ENCODE peak calls at places on chromosome 21, in six cellular contexts. One of them, this sample, is unnamed.

GRCh38 chr21:17829472-17829871 is 10.3 kb upstream of the C21orf91 start:
- DNase-seq in SK-N-MC: no peak
- DNase-seq in K562: no peak
- DNase-seq in HCT116: no peak
- DNase-seq in GM12878: no peak
- DNase-seq in HepG2: no peak
- DNase-seq in this sample: no peak

GRCh38 chr21:36584980-36585940 is 105.3 kb upstream of the CLDN14 start:
- DNase-seq in HCT116: no peak
- DNase-seq in HepG2: no peak
- DNase-seq in SK-N-MC: peak
- DNase-seq in GM12878: no peak
- DNase-seq in K562: no peak
- DNase-seq in this sample: no peak

GRCh38 chr21:16535100-16535418 is 805.3 kb downstream of the USP25 start:
- DNase-seq in GM12878: no peak
- DNase-seq in K562: no peak
- DNase-seq in HepG2: no peak
- DNase-seq in HCT116: no peak
- DNase-seq in SK-N-MC: no peak
- DNase-seq in this sample: peak

GRCh38 chr21:29610960-29611359 is 312.2 kb downstream of the BACH1 start:
- DNase-seq in HepG2: no peak
- DNase-seq in K562: no peak
- DNase-seq in HCT116: no peak
- DNase-seq in SK-N-MC: no peak
- DNase-seq in GM12878: no peak
- DNase-seq in this sample: no peak

GRCh38 chr21:39867198-39867650 is at the start of gene PCP4:
- DNase-seq in K562: peak
- DNase-seq in HepG2: peak
- DNase-seq in GM12878: no peak
- DNase-seq in HCT116: peak
- DNase-seq in SK-N-MC: peak
- DNase-seq in this sample: no peak

GRCh38 chr21:16377120-16377658 is 647.4 kb downstream of the USP25 start:
- DNase-seq in SK-N-MC: no peak
- DNase-seq in GM12878: no peak
- DNase-seq in K562: no peak
- DNase-seq in HCT116: no peak
- DNase-seq in HepG2: no peak
- DNase-seq in this sample: no peak

GRCh38 chr21:21806711-21807597 is 808.7 kb downstream of the NCAM2 start:
- DNase-seq in HCT116: no peak
- DNase-seq in SK-N-MC: no peak
- DNase-seq in K562: no peak
- DNase-seq in HepG2: no peak
- DNase-seq in GM12878: no peak
- DNase-seq in this sample: no peak

GRCh38 chr21:43603230-43603626 is 56.1 kb downstream of the HSF2BP start:
- DNase-seq in K562: no peak
- DNase-seq in HepG2: no peak
- DNase-seq in HCT116: no peak
- DNase-seq in SK-N-MC: no peak
- DNase-seq in GM12878: no peak
- DNase-seq in this sample: no peak

GRCh38 chr21:36504067-36505058 is 24.4 kb upstream of the CLDN14 start:
- DNase-seq in HCT116: peak
- DNase-seq in K562: peak
- DNase-seq in SK-N-MC: no peak
- DNase-seq in HepG2: peak
- DNase-seq in GM12878: no peak
- DNase-seq in this sample: peak

GRCh38 chr21:39033878-39034589 is 149.2 kb downstream of the PSMG1 start:
- DNase-seq in HepG2: peak
- DNase-seq in GM12878: no peak
- DNase-seq in HCT116: no peak
- DNase-seq in SK-N-MC: no peak
- DNase-seq in K562: no peak
- DNase-seq in this sample: peak

GRCh38 chr21:16194851-16195251 is 465.1 kb downstream of the USP25 start:
- DNase-seq in SK-N-MC: no peak
- DNase-seq in HepG2: peak
- DNase-seq in K562: no peak
- DNase-seq in GM12878: no peak
- DNase-seq in HCT116: no peak
- DNase-seq in this sample: peak

GRCh38 chr21:38979271-38980196 is 173.8 kb downstream of the ETS2 start:
- DNase-seq in K562: no peak
- DNase-seq in HCT116: no peak
- DNase-seq in GM12878: no peak
- DNase-seq in HepG2: no peak
- DNase-seq in SK-N-MC: no peak
- DNase-seq in this sample: no peak

GRCh38 chr21:39325458-39325857 is 12.0 kb upstream of the BRWD1 start:
- DNase-seq in HepG2: no peak
- DNase-seq in SK-N-MC: no peak
- DNase-seq in HCT116: no peak
- DNase-seq in K562: no peak
- DNase-seq in GM12878: no peak
- DNase-seq in this sample: no peak

GRCh38 chr21:15559612-15560011 is 170.2 kb upstream of the USP25 start:
- DNase-seq in GM12878: no peak
- DNase-seq in K562: no peak
- DNase-seq in HepG2: no peak
- DNase-seq in HCT116: no peak
- DNase-seq in SK-N-MC: no peak
- DNase-seq in this sample: no peak

GRCh38 chr21:39715804-39716397 is 29.1 kb upstream of the IGSF5 start:
- DNase-seq in K562: peak
- DNase-seq in HCT116: peak
- DNase-seq in HepG2: peak
- DNase-seq in GM12878: no peak
- DNase-seq in SK-N-MC: no peak
- DNase-seq in this sample: peak

GRCh38 chr21:38985423-38986378 is 180.0 kb downstream of the ETS2 start:
- DNase-seq in HepG2: no peak
- DNase-seq in K562: peak
- DNase-seq in HCT116: no peak
- DNase-seq in GM12878: peak
- DNase-seq in SK-N-MC: no peak
- DNase-seq in this sample: no peak

GRCh38 chr21:14384453-14384852 is 1.5 kb upstream of the HSPA13 start:
- DNase-seq in HCT116: no peak
- DNase-seq in K562: no peak
- DNase-seq in GM12878: no peak
- DNase-seq in HepG2: no peak
- DNase-seq in SK-N-MC: no peak
- DNase-seq in this sample: no peak

GRCh38 chr21:36479415-36480402 is at the start of gene CLDN14:
- DNase-seq in K562: no peak
- DNase-seq in HCT116: no peak
- DNase-seq in GM12878: no peak
- DNase-seq in HepG2: peak
- DNase-seq in SK-N-MC: no peak
- DNase-seq in this sample: no peak

DNA sequence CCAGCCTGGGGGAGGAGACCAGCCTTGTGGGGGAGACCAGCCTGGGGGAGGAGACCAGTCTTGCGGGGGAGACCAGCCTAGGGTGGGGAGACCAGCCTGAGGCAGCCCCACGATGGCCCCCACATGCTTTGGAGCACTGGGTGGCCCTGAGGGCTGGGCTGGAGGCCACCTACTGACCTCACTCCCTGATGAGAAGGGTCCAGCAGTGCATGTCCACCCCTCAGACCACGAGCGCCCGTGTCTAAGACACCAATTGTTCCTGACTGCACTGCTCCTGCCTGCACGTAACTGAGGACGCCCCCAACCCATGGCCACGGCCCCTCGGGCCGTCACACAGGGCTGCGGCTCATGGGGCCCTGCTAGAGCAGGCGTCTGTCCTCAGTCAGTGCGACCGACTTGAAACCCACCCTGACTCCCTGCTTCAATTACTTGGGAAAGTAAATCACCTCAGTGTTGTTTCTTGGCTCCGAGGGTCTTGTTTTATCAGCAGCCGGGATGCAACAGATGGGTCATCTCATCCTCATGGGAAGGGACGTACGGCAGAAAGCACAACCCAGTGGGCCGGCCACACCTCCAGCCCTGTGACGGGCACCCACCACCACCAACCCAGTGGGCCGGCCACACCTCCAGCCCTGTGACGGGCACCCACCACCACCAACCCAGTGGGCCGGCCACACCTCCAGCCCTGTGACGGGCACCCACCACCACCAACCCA is at the start of gene SPATC1L:
- DNase-seq in HCT116: no peak
- DNase-seq in GM12878: peak
- DNase-seq in K562: peak
- DNase-seq in HepG2: peak
- DNase-seq in SK-N-MC: peak
- DNase-seq in this sample: peak
- TF ChIP-seq POLR2AphosphoS5 in HCT116: no peak
- TF ChIP-seq POLR2AphosphoS5 in GM12878: no peak
- TF ChIP-seq POLR2AphosphoS5 in K562: no peak
- TF ChIP-seq POLR2AphosphoS5 in HepG2: peak
- TF ChIP-seq POLR2AphosphoS5 in SK-N-MC: peak
- TF ChIP-seq POLR2AphosphoS5 in this sample: no peak

DNA sequence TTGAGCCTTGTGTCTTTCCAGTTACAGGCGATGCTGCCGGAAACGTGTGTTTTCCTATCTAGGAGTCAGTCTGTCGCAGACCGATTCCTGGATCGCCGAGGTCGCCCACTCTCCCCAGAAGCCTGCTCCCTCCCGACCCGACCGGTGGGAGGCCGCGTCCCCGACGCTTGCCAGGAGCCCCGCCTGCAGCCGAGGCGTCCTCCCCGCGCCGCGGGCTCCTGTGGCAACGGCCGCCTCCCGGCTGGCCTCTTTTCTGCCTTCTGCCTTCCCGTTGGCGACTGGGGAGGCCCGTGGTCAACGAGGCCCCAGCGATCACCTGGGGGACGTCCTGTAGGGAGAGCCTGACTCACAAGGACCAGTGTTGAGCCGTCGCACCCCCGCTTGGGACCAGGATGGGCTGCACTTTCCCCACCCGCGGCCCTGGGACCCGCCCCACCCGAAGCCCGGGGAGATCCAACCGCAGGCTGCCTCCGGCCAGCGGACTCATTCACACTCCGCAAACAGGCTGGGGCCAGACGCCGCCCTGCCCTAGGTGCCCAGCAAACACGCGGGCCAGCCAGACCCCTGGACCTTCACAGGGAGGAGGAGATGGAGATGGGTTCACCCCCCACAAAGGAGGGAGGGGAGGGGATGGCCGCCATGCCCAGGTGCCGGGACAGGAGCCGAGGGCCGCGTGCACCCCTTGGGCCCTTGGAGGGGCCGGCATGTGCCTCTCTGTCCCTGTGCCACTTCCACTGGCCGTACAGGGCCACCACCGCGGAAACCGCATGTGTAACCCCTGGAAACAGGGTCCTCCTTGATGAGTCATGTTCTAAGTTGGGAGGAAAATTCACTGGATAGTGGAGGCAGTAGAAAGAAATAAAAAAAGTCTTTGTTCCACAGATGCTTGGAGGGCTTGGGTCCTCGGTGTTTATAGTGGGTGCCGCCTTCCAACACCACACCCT is 7.2 kb upstream of the COL6A1 start:
- DNase-seq in K562: no peak
- DNase-seq in HCT116: peak
- DNase-seq in SK-N-MC: no peak
- DNase-seq in HepG2: no peak
- DNase-seq in GM12878: no peak
- DNase-seq in this sample: peak
- H3K9ac ChIP-seq in K562: no peak
- H3K9ac ChIP-seq in HCT116: peak
- H3K9ac ChIP-seq in SK-N-MC: peak
- H3K9ac ChIP-seq in HepG2: peak
- H3K9ac ChIP-seq in GM12878: peak
- H3K9ac ChIP-seq in this sample: peak

GRCh38 chr21:44611551-44611950 is 328 bp upstream of the KRTAP10-8 start:
- DNase-seq in SK-N-MC: no peak
- DNase-seq in GM12878: no peak
- DNase-seq in HCT116: no peak
- DNase-seq in HepG2: no peak
- DNase-seq in K562: no peak
- DNase-seq in this sample: no peak
- TF ChIP-seq POLR2AphosphoS5 in SK-N-MC: no peak
- TF ChIP-seq POLR2AphosphoS5 in GM12878: no peak
- TF ChIP-seq POLR2AphosphoS5 in HCT116: no peak
- TF ChIP-seq POLR2AphosphoS5 in HepG2: no peak
- TF ChIP-seq POLR2AphosphoS5 in K562: no peak
- TF ChIP-seq POLR2AphosphoS5 in this sample: no peak

DNA sequence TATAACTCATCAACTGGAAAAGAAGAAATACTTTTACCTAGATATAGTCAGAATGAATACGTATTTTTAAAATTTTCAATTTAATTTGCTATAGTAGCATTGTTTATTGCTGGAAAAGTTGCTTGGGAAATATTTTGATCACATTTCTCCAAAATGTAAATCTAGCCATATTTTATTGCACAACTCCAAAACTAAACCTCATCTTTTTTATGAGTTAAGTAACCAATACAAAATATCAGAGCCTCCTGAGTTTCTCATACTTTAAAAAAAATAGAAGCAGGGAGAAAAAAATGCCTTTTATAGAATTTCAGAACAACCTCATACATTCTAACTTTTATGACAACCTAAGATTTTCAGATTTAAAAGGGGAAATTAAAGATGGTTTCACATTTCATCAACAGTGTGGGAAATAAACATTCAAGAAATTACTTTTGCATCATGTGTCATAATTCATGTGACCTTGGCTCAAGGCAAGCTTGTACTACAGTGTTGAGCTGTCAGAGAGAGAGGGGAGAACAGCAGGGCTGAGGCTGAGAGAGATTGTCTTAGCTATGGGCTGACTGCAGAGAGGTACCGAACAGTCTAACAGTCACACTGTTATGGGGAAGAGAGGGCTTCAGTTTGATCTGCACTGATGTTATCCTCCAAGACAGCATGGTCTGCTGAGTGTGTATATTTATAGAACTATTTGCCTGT is 519.0 kb downstream of the LTN1 start:
- DNase-seq in GM12878: no peak
- DNase-seq in HepG2: no peak
- DNase-seq in HCT116: no peak
- DNase-seq in K562: no peak
- DNase-seq in SK-N-MC: no peak
- DNase-seq in this sample: no peak
- H3K9ac ChIP-seq in GM12878: no peak
- H3K9ac ChIP-seq in HepG2: no peak
- H3K9ac ChIP-seq in HCT116: no peak
- H3K9ac ChIP-seq in K562: no peak
- H3K9ac ChIP-seq in SK-N-MC: no peak
- H3K9ac ChIP-seq in this sample: no peak

This sample was measured in endothelial cell of umbilical vein.